ENCODE peak calls at places on chromosomes 7 and 10, in seven cellular contexts. One of them, this sample, is unnamed.

GRCh38 chr7:131357282-131357880 is 29.7 kb downstream of the MKLN1 start:
- DNase-seq in iPS-NIHi11: no peak
- DNase-seq in NCI-H2081 treated with DMSO at 0.1 percent for 48 hours: no peak
- DNase-seq in T47D: peak; percentile 33
- DNase-seq in activated CD8-positive, alpha-beta memory T cell treated with anti-CD3 and anti-CD28 coated beads, Interleukin-2, amount 10 ng/mL, durations not matched to agents 7 days and 5 days: no peak
- DNase-seq in H4: no peak
- DNase-seq in left cardiac atrium: no peak
- DNase-seq in this sample: no peak

GRCh38 chr7:111059826-111060225 is 31.1 kb upstream of the LRRN3 start:
- DNase-seq in iPS-NIHi11: no peak
- DNase-seq in H4: no peak
- DNase-seq in T47D: no peak
- DNase-seq in left cardiac atrium: no peak
- DNase-seq in activated CD8-positive, alpha-beta memory T cell treated with anti-CD3 and anti-CD28 coated beads, Interleukin-2, amount 10 ng/mL, durations not matched to agents 7 days and 5 days: no peak
- DNase-seq in NCI-H2081 treated with DMSO at 0.1 percent for 48 hours: no peak
- DNase-seq in this sample: no peak

GRCh38 chr7:132182992-132183391 is 393.3 kb downstream of the PLXNA4 start:
- DNase-seq in NCI-H2081 treated with DMSO at 0.1 percent for 48 hours: no peak
- DNase-seq in iPS-NIHi11: no peak
- DNase-seq in T47D: no peak
- DNase-seq in H4: no peak
- DNase-seq in activated CD8-positive, alpha-beta memory T cell treated with anti-CD3 and anti-CD28 coated beads, Interleukin-2, amount 10 ng/mL, durations not matched to agents 7 days and 5 days: no peak
- DNase-seq in left cardiac atrium: no peak
- DNase-seq in this sample: no peak

GRCh38 chr10:69801434-69802315 is at the start of gene COL13A1:
- DNase-seq in NCI-H2081 treated with DMSO at 0.1 percent for 48 hours: no peak
- DNase-seq in left cardiac atrium: peak; percentile 70
- DNase-seq in activated CD8-positive, alpha-beta memory T cell treated with anti-CD3 and anti-CD28 coated beads, Interleukin-2, amount 10 ng/mL, durations not matched to agents 7 days and 5 days: no peak
- DNase-seq in H4: peak; percentile 53
- DNase-seq in T47D: peak; percentile 69
- DNase-seq in iPS-NIHi11: peak; percentile 81
- DNase-seq in this sample: no peak

GRCh38 chr10:44902838-44903545 is 8.1 kb upstream of the TMEM72 start:
- DNase-seq in T47D: no peak
- DNase-seq in NCI-H2081 treated with DMSO at 0.1 percent for 48 hours: no peak
- DNase-seq in iPS-NIHi11: no peak
- DNase-seq in left cardiac atrium: no peak
- DNase-seq in H4: no peak
- DNase-seq in activated CD8-positive, alpha-beta memory T cell treated with anti-CD3 and anti-CD28 coated beads, Interleukin-2, amount 10 ng/mL, durations not matched to agents 7 days and 5 days: no peak
- DNase-seq in this sample: no peak

GRCh38 chr10:124356706-124357582 is 61.8 kb downstream of the OAT start:
- DNase-seq in iPS-NIHi11: no peak
- DNase-seq in left cardiac atrium: no peak
- DNase-seq in T47D: peak; percentile 15
- DNase-seq in NCI-H2081 treated with DMSO at 0.1 percent for 48 hours: no peak
- DNase-seq in activated CD8-positive, alpha-beta memory T cell treated with anti-CD3 and anti-CD28 coated beads, Interleukin-2, amount 10 ng/mL, durations not matched to agents 7 days and 5 days: no peak
- DNase-seq in H4: no peak
- DNase-seq in this sample: no peak

GRCh38 chr7:135333196-135333595 is 99.6 kb downstream of the STRA8 start:
- DNase-seq in iPS-NIHi11: no peak
- DNase-seq in T47D: no peak
- DNase-seq in left cardiac atrium: no peak
- DNase-seq in H4: no peak
- DNase-seq in NCI-H2081 treated with DMSO at 0.1 percent for 48 hours: no peak
- DNase-seq in activated CD8-positive, alpha-beta memory T cell treated with anti-CD3 and anti-CD28 coated beads, Interleukin-2, amount 10 ng/mL, durations not matched to agents 7 days and 5 days: no peak
- DNase-seq in this sample: no peak

GRCh38 chr7:29197916-29198315 is 3.3 kb downstream of the CHN2 start:
- DNase-seq in left cardiac atrium: no peak
- DNase-seq in activated CD8-positive, alpha-beta memory T cell treated with anti-CD3 and anti-CD28 coated beads, Interleukin-2, amount 10 ng/mL, durations not matched to agents 7 days and 5 days: no peak
- DNase-seq in iPS-NIHi11: no peak
- DNase-seq in H4: no peak
- DNase-seq in NCI-H2081 treated with DMSO at 0.1 percent for 48 hours: no peak
- DNase-seq in T47D: no peak
- DNase-seq in this sample: no peak

GRCh38 chr10:103472005-103472404 is 7.0 kb downstream of the CALHM3 start:
- DNase-seq in T47D: no peak
- DNase-seq in left cardiac atrium: no peak
- DNase-seq in iPS-NIHi11: no peak
- DNase-seq in activated CD8-positive, alpha-beta memory T cell treated with anti-CD3 and anti-CD28 coated beads, Interleukin-2, amount 10 ng/mL, durations not matched to agents 7 days and 5 days: no peak
- DNase-seq in NCI-H2081 treated with DMSO at 0.1 percent for 48 hours: no peak
- DNase-seq in H4: no peak
- DNase-seq in this sample: no peak

GRCh38 chr10:70920519-70920918 is 32.2 kb upstream of the PCBD1 start:
- DNase-seq in left cardiac atrium: no peak
- DNase-seq in H4: no peak
- DNase-seq in iPS-NIHi11: peak; percentile 52
- DNase-seq in NCI-H2081 treated with DMSO at 0.1 percent for 48 hours: no peak
- DNase-seq in activated CD8-positive, alpha-beta memory T cell treated with anti-CD3 and anti-CD28 coated beads, Interleukin-2, amount 10 ng/mL, durations not matched to agents 7 days and 5 days: no peak
- DNase-seq in T47D: peak; percentile 91
- DNase-seq in this sample: no peak

GRCh38 chr7:48285365-48285764 is 114.1 kb downstream of the ABCA13 start:
- DNase-seq in activated CD8-positive, alpha-beta memory T cell treated with anti-CD3 and anti-CD28 coated beads, Interleukin-2, amount 10 ng/mL, durations not matched to agents 7 days and 5 days: no peak
- DNase-seq in H4: peak; percentile 36
- DNase-seq in T47D: no peak
- DNase-seq in NCI-H2081 treated with DMSO at 0.1 percent for 48 hours: no peak
- DNase-seq in left cardiac atrium: no peak
- DNase-seq in iPS-NIHi11: no peak
- DNase-seq in this sample: no peak

GRCh38 chr7:92709150-92709549 is 119.0 kb upstream of the FAM133B start:
- DNase-seq in T47D: no peak
- DNase-seq in NCI-H2081 treated with DMSO at 0.1 percent for 48 hours: no peak
- DNase-seq in iPS-NIHi11: no peak
- DNase-seq in H4: no peak
- DNase-seq in left cardiac atrium: no peak
- DNase-seq in activated CD8-positive, alpha-beta memory T cell treated with anti-CD3 and anti-CD28 coated beads, Interleukin-2, amount 10 ng/mL, durations not matched to agents 7 days and 5 days: no peak
- DNase-seq in this sample: no peak